ENCODE peak calls at places on chromosomes 16 and 17, in seven cellular contexts. Q is testis; T is stimulated activated CD8-positive, alpha-beta memory T cell treated with anti-CD3 and anti-CD28 coated beads, Interleukin-7, amount 100 ng/mL, for 24 hours; S is fibroblast of pulmonary artery; G is CD4-positive, alpha-beta T cell; F is progenitor cell of endocrine pancreas; K is nephron progenitor cell. P is an unnamed sample.

GRCh38 chr16:28495795-28496749 is 1.6 kb downstream of the APOBR start:
- DNase-seq in Q (no peak), T (no peak), S (no peak), G (no peak), F (no peak), K (no peak), P (no peak)

GRCh38 chr16:88287219-88287618 is 95.5 kb upstream of the ZNF469 start:
- DNase-seq in Q (peak), T (no peak), S (peak), G (no peak), F (no peak), K (no peak), P (no peak)

GRCh38 chr17:61409301-61410099 is 9.9 kb downstream of the TBX2 start:
- DNase-seq in Q (peak), T (no peak), S (peak), G (no peak), F (peak), K (peak), P (no peak)

GRCh38 chr17:29179232-29180036 is 764 bp downstream of the MYO18A start:
- DNase-seq in Q (peak), T (no peak), S (no peak), G (no peak), F (peak), K (peak), P (peak)

GRCh38 chr17:40038882-40039513 is 15.2 kb downstream of the MED24 start:
- DNase-seq in Q (peak), T (no peak), S (peak), G (no peak), F (no peak), K (peak), P (peak)

GRCh38 chr16:86926695-86927094 is 348.3 kb downstream of the FOXL1 start:
- DNase-seq in Q (no peak), T (no peak), S (no peak), G (no peak), F (no peak), K (no peak), P (no peak)

GRCh38 chr17:21302711-21303425 is 18.4 kb downstream of the MAP2K3 start:
- DNase-seq in Q (no peak), T (no peak), S (no peak), G (no peak), F (no peak), K (no peak), P (no peak)

GRCh38 chr17:81397314-81398169 is 2.3 kb downstream of the BAHCC1 start:
- DNase-seq in Q (no peak), T (no peak), S (peak), G (no peak), F (peak), K (peak), P (no peak)

GRCh38 chr16:84794626-84795025 is 25.2 kb upstream of the CRISPLD2 start:
- DNase-seq in Q (peak), T (no peak), S (no peak), G (no peak), F (no peak), K (no peak), P (no peak)

GRCh38 chr16:53821957-53822625 is 118.1 kb downstream of the FTO start:
- DNase-seq in Q (no peak), T (no peak), S (peak), G (no peak), F (no peak), K (no peak), P (no peak)

GRCh38 chr17:7838291-7839075 is 4.5 kb downstream of the KDM6B start:
- DNase-seq in Q (peak), T (no peak), S (peak), G (no peak), F (no peak), K (peak), P (peak)

GRCh38 chr16:11632455-11632921 is 35.8 kb upstream of the SNN start:
- DNase-seq in Q (peak), T (no peak), S (peak), G (no peak), F (no peak), K (peak), P (no peak)

GRCh38 chr17:15039366-15039765 is 225.8 kb downstream of the PMP22 start:
- DNase-seq in Q (no peak), T (no peak), S (no peak), G (no peak), F (no peak), K (no peak), P (no peak)

GRCh38 chr16:2285731-2286191 is 17.8 kb upstream of the RNPS1 start:
- DNase-seq in Q (no peak), T (no peak), S (no peak), G (no peak), F (no peak), K (no peak), P (no peak)

GRCh38 chr16:30185683-30186421 is 2.5 kb downstream of the CORO1A start:
- DNase-seq in Q (no peak), T (peak), S (no peak), G (peak), F (no peak), K (no peak), P (peak)

GRCh38 chr17:64385187-64386083 is 5.2 kb downstream of the PECAM1 start:
- DNase-seq in Q (peak), T (peak), S (peak), G (no peak), F (no peak), K (no peak), P (peak)

GRCh38 chr17:79931517-79932309 is 92.5 kb upstream of the CBX4 start:
- DNase-seq in Q (no peak), T (no peak), S (no peak), G (no peak), F (no peak), K (no peak), P (no peak)

GRCh38 chr16:12390074-12390473 is 413.5 kb downstream of the SNX29 start:
- DNase-seq in Q (no peak), T (no peak), S (no peak), G (no peak), F (no peak), K (no peak), P (no peak)

GRCh38 chr16:56869513-56870270 is 4.7 kb downstream of the SLC12A3 start:
- DNase-seq in Q (no peak), T (no peak), S (peak), G (no peak), F (no peak), K (no peak), P (peak)

GRCh38 chr16:77816293-77816692 is 27.9 kb downstream of the VAT1L start:
- DNase-seq in Q (no peak), T (no peak), S (peak), G (no peak), F (no peak), K (no peak), P (no peak)

GRCh38 chr16:23856345-23856744 is 20.6 kb downstream of the PRKCB start:
- DNase-seq in Q (no peak), T (no peak), S (no peak), G (no peak), F (no peak), K (no peak), P (no peak)

GRCh38 chr16:89562027-89562599 is 1.6 kb downstream of the RPL13 start:
- DNase-seq in Q (no peak), T (no peak), S (no peak), G (no peak), F (no peak), K (no peak), P (no peak)

GRCh38 chr17:39996789-39997188 is 16.2 kb downstream of the PSMD3 start:
- DNase-seq in Q (no peak), T (no peak), S (no peak), G (no peak), F (no peak), K (no peak), P (no peak)

GRCh38 chr16:84514874-84515835 is 10.7 kb upstream of the MEAK7 start:
- DNase-seq in Q (no peak), T (no peak), S (no peak), G (peak), F (no peak), K (no peak), P (peak)

GRCh38 chr17:74852237-74853047 is 7.2 kb downstream of the GRIN2C start:
- DNase-seq in Q (no peak), T (peak), S (peak), G (peak), F (peak), K (peak), P (no peak)

GRCh38 chr17:55285340-55286301 is 20.9 kb downstream of the HLF start:
- DNase-seq in Q (peak), T (no peak), S (peak), G (no peak), F (no peak), K (no peak), P (peak)

GRCh38 chr16:53090591-53091507 is 36.1 kb downstream of the CHD9 start:
- DNase-seq in Q (peak), T (no peak), S (peak), G (no peak), F (no peak), K (no peak), P (peak)

GRCh38 chr17:65039349-65039988 is 17.1 kb downstream of the GNA13 start:
- DNase-seq in Q (no peak), T (no peak), S (no peak), G (peak), F (no peak), K (no peak), P (no peak)

GRCh38 chr16:61007694-61008093 is 1028.5 kb downstream of the CDH8 start:
- DNase-seq in Q (no peak), T (no peak), S (no peak), G (no peak), F (no peak), K (no peak), P (no peak)

GRCh38 chr17:37490638-37491614 is 1.2 kb downstream of the DUSP14 start:
- DNase-seq in Q (peak), T (no peak), S (peak), G (no peak), F (no peak), K (peak), P (no peak)

GRCh38 chr16:49575352-49576172 is 202.0 kb downstream of the C16orf78 start:
- DNase-seq in Q (peak), T (no peak), S (no peak), G (no peak), F (no peak), K (no peak), P (no peak)

GRCh38 chr17:4899341-4900230 is at the start of gene C17orf107:
- DNase-seq in Q (peak), T (peak), S (peak), G (peak), F (peak), K (peak), P (peak)

GRCh38 chr17:77811521-77811920 is 147.0 kb upstream of the TNRC6C start:
- DNase-seq in Q (no peak), T (no peak), S (peak), G (no peak), F (no peak), K (no peak), P (peak)

GRCh38 chr16:70391881-70392481 is 45.3 kb downstream of the DDX19A start:
- DNase-seq in Q (peak), T (no peak), S (peak), G (no peak), F (no peak), K (no peak), P (no peak)

GRCh38 chr16:19705843-19706242 is 12.2 kb downstream of the KNOP1 start:
- DNase-seq in Q (no peak), T (no peak), S (no peak), G (no peak), F (no peak), K (no peak), P (no peak)

GRCh38 chr16:30570621-30571443 is 682 bp downstream of the ZNF688 start:
- DNase-seq in Q (peak), T (no peak), S (peak), G (no peak), F (no peak), K (peak), P (no peak)

GRCh38 chr16:82876951-82877350 is 250.2 kb downstream of the CDH13 start:
- DNase-seq in Q (no peak), T (no peak), S (no peak), G (no peak), F (no peak), K (no peak), P (no peak)

GRCh38 chr16:2339521-2340484 is 725 bp downstream of the ABCA3 start:
- DNase-seq in Q (peak), T (no peak), S (no peak), G (peak), F (peak), K (peak), P (peak)

GRCh38 chr16:70745536-70746025 is 55.4 kb downstream of the VAC14 start:
- DNase-seq in Q (no peak), T (no peak), S (no peak), G (no peak), F (no peak), K (no peak), P (no peak)